ENCODE peak calls at places on chromosomes 5 and 9, in four cellular contexts. X is ovary, N is stomach, Y is gastrocnemius medialis. A is an unnamed sample. For H3K36me3, the result is how much of the 10 kb centered on the place peaks cover.

GRCh38 chr9:30774326-30774725 is 1610.1 kb upstream of the ACO1 start:
- DNase-seq in X (no peak), Y (no peak), N (no peak), A (no peak)

GRCh38 chr9:123660691-123661090 is 269.2 kb downstream of the DENND1A start:
- DNase-seq in N (no peak), Y (no peak), X (no peak), A (no peak)

GRCh38 chr9:14180077-14180941 is 133.6 kb downstream of the NFIB start:
- DNase-seq in N (peak), Y (no peak), X (peak), A (no peak)

GRCh38 chr5:42520957-42521356 is 97.7 kb downstream of the GHR start:
- DNase-seq in N (no peak), Y (no peak), X (no peak), A (no peak)

GRCh38 chr5:164392531-164392930 is 887.1 kb downstream of the MAT2B start:
- DNase-seq in Y (no peak), X (no peak), N (no peak), A (no peak)

GRCh38 chr5:31561936-31562335 is 29.8 kb downstream of the C5orf22 start:
- DNase-seq in N (no peak), Y (no peak), X (no peak), A (no peak)

GRCh38 chr5:6427689-6428088 is 21.0 kb upstream of the UBE2QL1 start:
- DNase-seq in X (no peak), N (no peak), Y (no peak), A (no peak)

GRCh38 chr9:111798786-111799185 is 4.0 kb upstream of the SHOC1 start:
- DNase-seq in X (no peak), Y (no peak), N (no peak), A (no peak)

GRCh38 chr5:116453920-116454319 is 120.7 kb downstream of the SEMA6A start:
- DNase-seq in N (no peak), X (no peak), Y (no peak), A (no peak)

GRCh38 chr5:1127991-1128785 is 16.3 kb upstream of the SLC12A7 start:
- DNase-seq in Y (no peak), N (peak), X (no peak), A (no peak)

GRCh38 chr9:124270504-124271335 is 13.0 kb downstream of the NEK6 start:
- DNase-seq in N (peak), Y (no peak), X (no peak), A (peak)

GRCh38 chr9:133460405-133461175 is 812 bp downstream of the CACFD1 start:
- DNase-seq in X (peak), Y (peak), N (peak), A (peak)

GRCh38 chr5:83564069-83564749 is 92.7 kb downstream of the VCAN start:
- DNase-seq in X (no peak), N (no peak), Y (no peak), A (no peak)

GRCh38 chr5:3362606-3362910 is 233.1 kb upstream of the IRX1 start:
- DNase-seq in N (no peak), X (no peak), Y (no peak), A (no peak)

GRCh38 chr5:83608122-83608521 is 112.5 kb downstream of the HAPLN1 start:
- DNase-seq in X (no peak), N (peak), Y (no peak), A (no peak)

GRCh38 chr5:82684659-82685058 is 392.5 kb downstream of the TMEM167A start:
- DNase-seq in N (no peak), X (no peak), Y (no peak), A (no peak)

GRCh38 chr5:140632366-140633080 is 452 bp downstream of the CD14 start:
- DNase-seq in X (peak), N (peak), Y (peak), A (peak)

GRCh38 chr9:99144966-99145365 is 40.1 kb downstream of the TGFBR1 start:
- DNase-seq in X (no peak), N (no peak), Y (no peak), A (no peak)

GRCh38 chr9:99146574-99146973 is 41.7 kb downstream of the TGFBR1 start:
- DNase-seq in N (no peak), Y (no peak), X (no peak), A (no peak)

GRCh38 chr9:99147177-99147576 is 42.3 kb downstream of the TGFBR1 start:
- DNase-seq in X (no peak), N (no peak), Y (no peak), A (no peak)

GRCh38 chr9:99154356-99154755 is 49.4 kb downstream of the TGFBR1 start:
- DNase-seq in Y (no peak), N (no peak), X (no peak), A (no peak)

DNA sequence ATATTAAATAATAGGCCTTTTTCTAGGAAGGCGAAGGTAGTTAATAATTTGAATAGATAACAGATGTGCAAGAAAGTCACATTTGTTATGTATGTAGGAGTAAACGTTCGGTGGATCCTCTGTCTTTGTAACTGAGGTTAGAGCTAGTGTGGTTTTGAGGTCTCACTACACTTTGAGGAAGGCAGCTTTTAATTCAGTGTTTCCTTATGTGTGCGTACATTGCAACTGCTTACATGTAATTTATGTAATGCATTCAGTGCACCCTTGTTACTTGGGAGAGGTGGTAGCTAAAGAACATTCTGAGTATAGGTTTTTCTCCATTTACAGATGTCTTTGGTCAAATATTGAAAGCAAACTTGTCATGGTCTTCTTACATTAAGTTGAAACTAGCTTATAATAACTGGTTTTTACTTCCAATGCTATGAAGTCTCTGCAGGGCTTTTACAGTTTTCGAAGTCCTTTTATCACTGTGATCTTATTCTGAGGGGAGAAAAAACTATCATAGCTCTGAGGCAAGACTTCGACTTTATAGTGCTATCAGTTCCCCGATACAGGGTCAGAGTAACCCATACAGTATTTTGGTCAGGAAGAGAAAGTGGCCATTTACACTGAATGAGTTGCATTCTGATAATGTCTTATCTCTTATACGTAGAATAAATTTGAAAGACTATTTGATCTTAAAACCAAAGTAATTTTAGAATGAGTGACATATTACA is 45.7 kb downstream of the TGFBR1 start:
- DNase-seq in N (no peak), X (no peak), Y (no peak), A (no peak)
- H3K36me3 ChIP-seq in N (half or more), X (under half), Y (under half), A (half or more)

DNA sequence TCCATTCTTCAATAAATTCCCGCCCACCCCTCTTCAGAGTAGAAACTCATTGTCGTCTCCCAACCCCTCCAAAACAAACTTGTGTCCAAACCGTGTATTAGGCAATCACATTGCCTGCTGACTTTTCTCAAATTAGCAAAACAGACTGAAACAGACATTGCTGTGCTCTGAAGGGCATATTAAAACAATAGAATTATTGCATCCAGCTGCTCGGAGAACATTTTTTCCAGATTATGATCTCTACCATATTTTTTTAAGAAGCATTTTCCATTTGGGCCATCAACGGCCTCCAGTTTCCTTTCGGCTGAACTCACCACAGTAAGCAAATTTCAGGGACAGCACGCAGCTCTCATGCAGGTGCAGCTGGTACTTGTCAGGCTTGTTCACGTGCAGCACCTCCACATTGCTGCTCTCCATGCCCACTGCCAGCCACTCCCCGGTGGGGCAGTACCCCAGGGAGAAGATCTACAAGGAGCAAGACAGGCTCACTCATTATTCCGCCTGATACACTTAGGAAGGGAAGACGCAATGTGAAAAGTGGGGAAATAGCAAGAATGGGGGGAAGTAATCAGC is 104.1 kb downstream of the TLE1 start:
- DNase-seq in Y (no peak), N (no peak), X (no peak), A (no peak)
- H3K36me3 ChIP-seq in Y (under half), N (half or more), X (under half), A (under half)

GRCh38 chr5:154298060-154298459 is 107.5 kb downstream of the GALNT10 start:
- DNase-seq in X (no peak), N (no peak), Y (no peak), A (no peak)
- H3K36me3 ChIP-seq in X (under half), N (under half), Y (under half), A (under half)

DNA sequence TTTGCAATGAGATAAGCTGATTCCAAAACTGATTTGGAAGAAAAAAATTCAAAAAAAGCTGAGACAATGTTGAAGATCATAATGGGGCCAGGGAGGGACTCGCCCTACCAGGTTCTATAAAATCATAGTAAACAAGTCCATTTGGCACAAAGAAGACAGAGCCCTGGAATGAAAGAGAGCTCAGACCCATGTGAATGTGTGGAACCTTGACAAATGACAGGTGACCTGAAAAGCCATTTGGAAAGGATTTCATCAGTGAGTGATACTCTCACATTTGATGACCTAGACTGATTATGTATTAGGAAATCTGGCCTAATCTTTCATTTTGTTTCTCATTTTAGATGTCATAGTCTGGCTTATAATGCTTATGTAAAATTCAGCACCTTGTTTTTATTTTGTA is 26.8 kb downstream of the SPTAN1 start:
- DNase-seq in N (no peak), Y (no peak), X (no peak), A (no peak)
- H3K36me3 ChIP-seq in N (half or more), Y (under half), X (under half), A (half or more)

GRCh38 chr5:14685757-14686156 is 21.2 kb downstream of the OTULIN start:
- DNase-seq in X (no peak), Y (no peak), N (no peak), A (no peak)
- H3K36me3 ChIP-seq in X (under half), Y (under half), N (half or more), A (half or more)